ENCODE peak calls at places on chromosomes 1 and 21, in nine cellular contexts. S is A549, O is heart left ventricle, Z is ovary, R is NB4, I is suprapubic skin, J is IMR-90, F is adrenal gland, U is K562. X is an unnamed sample.

GRCh38 chr1:43719063-43719462 is 11.7 kb downstream of the ST3GAL3 start:
- DNase-seq in I (no peak), Z (no peak), F (no peak), S (no peak), O (no peak), U (no peak), R (no peak), J (peak; percentile 57), X (no peak)

GRCh38 chr1:209714338-209714737 is 9.7 kb downstream of the HSD11B1 start:
- DNase-seq in Z (no peak), U (no peak), J (no peak), O (no peak), S (no peak), F (no peak), R (no peak), I (no peak), X (no peak)

GRCh38 chr1:79281442-79281841 is 274.9 kb upstream of the ADGRL4 start:
- DNase-seq in J (no peak), O (no peak), S (no peak), U (no peak), Z (no peak), R (no peak), I (no peak), F (no peak), X (no peak)

GRCh38 chr1:10735603-10736305 is 60.7 kb downstream of the CASZ1 start:
- DNase-seq in J (no peak), U (no peak), S (no peak), F (no peak), O (no peak), R (no peak), Z (no peak), I (no peak), X (no peak)

GRCh38 chr1:113353581-113353980 is 36.7 kb upstream of the MAGI3 start:
- DNase-seq in U (no peak), O (no peak), Z (no peak), F (no peak), I (no peak), J (no peak), R (no peak), S (no peak), X (no peak)

GRCh38 chr21:38621132-38621531 is 122.9 kb upstream of the ERG start:
- DNase-seq in O (no peak), S (no peak), F (no peak), U (no peak), Z (no peak), J (no peak), I (no peak), R (no peak), X (no peak)

GRCh38 chr21:25005388-25005787 is 601.9 kb downstream of the MRPL39 start:
- DNase-seq in O (no peak), F (no peak), Z (no peak), J (peak; percentile 12), S (no peak), R (peak; percentile 83), U (no peak), I (no peak), X (no peak)

GRCh38 chr1:183699643-183700160 is 46.6 kb upstream of the APOBEC4 start:
- DNase-seq in U (no peak), O (no peak), J (peak; percentile 40), R (no peak), Z (no peak), F (no peak), S (peak; percentile 63), I (no peak), X (no peak)

GRCh38 chr1:169726851-169727250 is 7.0 kb downstream of the SELE start:
- DNase-seq in S (no peak), I (no peak), J (no peak), O (no peak), Z (no peak), F (no peak), U (no peak), R (no peak), X (no peak)

GRCh38 chr1:110555807-110556470 is 37.0 kb upstream of the KCNA10 start:
- DNase-seq in U (no peak), J (no peak), F (peak; percentile 27), S (no peak), R (no peak), Z (peak; percentile 17), I (no peak), O (peak; percentile 70), X (peak; percentile 86)

GRCh38 chr1:205988585-205988995 is 14.6 kb downstream of the RAB7B start:
- DNase-seq in U (no peak), F (no peak), R (no peak), I (peak; percentile 56), Z (no peak), S (no peak), J (no peak), O (peak; percentile 45), X (no peak)

GRCh38 chr1:41868241-41868953 is 50.3 kb downstream of the HIVEP3 start:
- DNase-seq in F (no peak), U (no peak), S (no peak), Z (no peak), J (no peak), I (no peak), R (peak; percentile 44), O (no peak), X (no peak)

GRCh38 chr1:172642970-172643369 is 15.9 kb upstream of the FASLG start:
- DNase-seq in S (no peak), F (no peak), U (no peak), O (no peak), I (no peak), R (no peak), Z (no peak), J (no peak), X (no peak)

GRCh38 chr1:2229921-2230700 is 2.0 kb downstream of the SKI start:
- DNase-seq in R (no peak), O (peak; percentile 59), F (no peak), J (peak; percentile 40), S (no peak), Z (no peak), U (peak; percentile 51), I (peak; percentile 72), X (peak; percentile 91)

GRCh38 chr1:2229032-2229920 is 1.2 kb downstream of the SKI start:
- DNase-seq in Z (peak; percentile 84), I (peak; percentile 82), J (peak; percentile 69), F (peak; percentile 79), O (peak; percentile 73), R (peak; percentile 85), S (no peak), U (peak; percentile 51), X (peak; percentile 93)

GRCh38 chr1:2231667-2232254 is 3.6 kb downstream of the SKI start:
- DNase-seq in I (peak; percentile 94), J (peak; percentile 81), F (peak; percentile 80), R (peak; percentile 60), O (peak; percentile 79), S (no peak), Z (peak; percentile 82), U (peak; percentile 78), X (peak; percentile 97)

GRCh38 chr1:2232255-2232915 is 4.3 kb downstream of the SKI start:
- DNase-seq in Z (no peak), U (no peak), I (no peak), O (peak; percentile 24), R (no peak), F (no peak), J (no peak), S (no peak), X (peak; percentile 87)

DNA sequence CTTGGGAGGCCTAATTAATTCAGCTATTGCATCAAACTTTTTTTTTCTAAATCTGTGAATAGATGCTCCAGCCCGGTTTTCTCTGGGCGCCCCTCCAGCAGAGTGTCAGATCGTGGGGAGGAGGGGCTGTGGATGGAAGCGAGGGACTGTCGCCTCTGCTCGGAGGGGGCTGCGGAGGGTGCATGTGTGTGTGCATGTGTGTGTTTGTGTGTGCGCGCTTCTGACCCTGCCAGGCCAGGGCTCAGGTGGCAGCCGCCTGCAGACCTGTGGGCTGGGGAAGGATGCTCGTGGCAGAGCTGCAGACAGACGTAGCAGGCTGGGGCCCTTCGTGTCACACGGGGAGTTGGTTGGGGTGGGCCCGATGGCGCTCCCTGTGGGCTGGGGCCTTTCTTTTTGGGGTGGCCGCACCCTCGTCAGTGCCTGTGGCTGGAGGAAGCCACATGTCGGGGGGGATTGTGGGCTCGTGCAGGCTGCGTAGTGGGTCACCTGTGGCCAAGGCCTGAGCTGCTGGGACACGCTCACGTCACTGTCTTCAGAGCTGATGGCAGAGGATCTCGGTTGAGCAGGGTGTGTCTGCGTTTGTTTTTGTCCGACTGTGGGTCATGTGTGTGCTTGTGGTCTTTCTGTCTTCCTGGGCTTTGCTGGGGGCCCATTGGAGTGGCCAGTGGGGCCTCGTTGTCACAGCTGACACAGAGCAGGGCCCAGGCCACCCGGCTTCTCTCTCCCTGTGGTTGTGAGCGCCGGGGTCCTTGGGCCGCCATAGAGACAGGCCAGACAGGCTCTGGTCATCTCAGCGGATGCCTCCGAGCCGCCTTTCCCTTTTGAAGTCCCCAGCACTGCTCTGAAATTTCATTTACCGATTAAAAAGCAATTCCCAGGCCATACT is 2.9 kb downstream of the SKI start:
- DNase-seq in I (peak; percentile 76), U (peak; percentile 45), Z (no peak), F (no peak), O (peak; percentile 31), J (no peak), S (no peak), R (no peak), X (peak; percentile 92)
- H3K4me3 ChIP-seq in I (peak overlapping the region; percentile 75), U (peak overlapping the region; percentile 53), Z (peak overlapping the region; percentile 59), F (no peak overlapping the region), O (peak overlapping the region; percentile 76), J (peak overlapping the region; percentile 97), S (peak overlapping the region; percentile 67), R (peak overlapping the region; percentile 64), X (peak overlapping the region; percentile 27)

GRCh38 chr1:156948708-156949107 is 28.3 kb downstream of the LRRC71 start:
- DNase-seq in Z (no peak), U (no peak), J (no peak), R (no peak), F (no peak), I (no peak), O (no peak), S (no peak), X (no peak)
- TF ChIP-seq CTCF in Z (no peak), U (peak; percentile 77), J (no peak), R (peak; percentile 16), F (no peak), I (no peak), O (no peak), S (peak; percentile 7), X (no peak)

GRCh38 chr1:201941420-201942128 is 4.8 kb downstream of the LMOD1 start:
- DNase-seq in U (peak; percentile 86), J (no peak), F (no peak), R (no peak), I (no peak), Z (no peak), O (no peak), S (no peak), X (peak; percentile 61)
- TF ChIP-seq POLR2A in U (peak; percentile 80), J (no peak), F (no peak), R (no peak), I (no peak), Z (no peak), O (no peak), S (no peak), X (no peak)

DNA sequence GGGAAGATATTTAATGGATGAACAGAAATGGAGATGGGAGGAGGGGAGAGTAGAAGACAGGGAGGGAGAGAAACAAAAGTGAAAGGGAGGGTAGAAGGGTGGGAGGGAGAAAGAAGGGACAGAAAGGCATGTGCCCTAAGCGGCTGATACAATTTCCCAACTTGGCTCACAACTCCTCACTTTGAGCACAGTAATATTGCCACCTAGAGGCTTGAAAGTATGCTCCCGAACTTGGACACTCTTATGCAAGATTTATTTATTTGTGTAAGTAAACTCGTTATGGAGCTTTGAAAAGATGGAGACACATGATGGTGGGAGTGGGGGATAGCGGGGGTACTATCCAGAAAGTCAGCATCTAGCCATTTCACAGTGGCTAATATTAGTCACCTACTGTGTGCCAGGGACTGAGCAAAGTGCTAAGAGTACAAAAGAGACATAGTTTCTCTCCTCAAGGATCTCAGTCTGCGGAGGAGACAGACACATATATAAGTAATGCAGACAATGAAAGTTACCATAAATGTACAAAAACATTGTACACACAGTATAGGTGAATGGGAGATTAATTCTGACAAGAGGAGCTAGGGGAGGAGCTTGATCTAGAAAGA is 189.7 kb downstream of the SEC16B start:
- DNase-seq in R (peak; percentile 61), F (peak; percentile 20), S (peak; percentile 24), O (no peak), I (no peak), J (peak; percentile 57), Z (no peak), U (no peak), X (no peak)
- H3K4me3 ChIP-seq in R (no peak overlapping the region), F (no peak overlapping the region), S (no peak overlapping the region), O (no peak overlapping the region), I (no peak overlapping the region), J (no peak overlapping the region), Z (no peak overlapping the region), U (no peak overlapping the region), X (no peak overlapping the region)

X was measured in lower leg skin.